ENCODE peak calls at places on chromosomes 6 and 20, in five cellular contexts. One of them, this sample, is unnamed.

GRCh38 chr20:57392512-57393271 is 1.5 kb downstream of the RBM38 start:
- DNase-seq in lung: no peak
- DNase-seq in AG04449: no peak
- DNase-seq in AG04450: no peak
- DNase-seq in fibroblast of the aortic adventitia: no peak
- DNase-seq in this sample: no peak

GRCh38 chr6:157099912-157100593 is 223.3 kb downstream of the TMEM242 start:
- DNase-seq in lung: no peak
- DNase-seq in AG04449: no peak
- DNase-seq in AG04450: no peak
- DNase-seq in fibroblast of the aortic adventitia: no peak
- DNase-seq in this sample: no peak

GRCh38 chr6:89615882-89616281 is 22.7 kb downstream of the LYRM2 start:
- DNase-seq in lung: no peak
- DNase-seq in AG04449: no peak
- DNase-seq in AG04450: no peak
- DNase-seq in fibroblast of the aortic adventitia: no peak
- DNase-seq in this sample: no peak

GRCh38 chr20:61067221-61067620 is 184.8 kb upstream of the CDH4 start:
- DNase-seq in lung: no peak
- DNase-seq in AG04449: no peak
- DNase-seq in AG04450: no peak
- DNase-seq in fibroblast of the aortic adventitia: no peak
- DNase-seq in this sample: no peak

GRCh38 chr6:135876048-135876447 is 24.5 kb downstream of the PDE7B start:
- DNase-seq in lung: no peak
- DNase-seq in AG04449: no peak
- DNase-seq in AG04450: no peak
- DNase-seq in fibroblast of the aortic adventitia: no peak
- DNase-seq in this sample: no peak

GRCh38 chr6:1554881-1555569 is 54.7 kb upstream of the FOXC1 start:
- DNase-seq in lung: peak; percentile 66
- DNase-seq in AG04449: no peak
- DNase-seq in AG04450: no peak
- DNase-seq in fibroblast of the aortic adventitia: peak; percentile 68
- DNase-seq in this sample: no peak

GRCh38 chr6:37005061-37005810 is at the start of gene FGD2:
- DNase-seq in lung: no peak
- DNase-seq in AG04449: no peak
- DNase-seq in AG04450: no peak
- DNase-seq in fibroblast of the aortic adventitia: no peak
- DNase-seq in this sample: no peak

GRCh38 chr6:119022796-119023195 is 55.7 kb downstream of the FAM184A start:
- DNase-seq in lung: no peak
- DNase-seq in AG04449: no peak
- DNase-seq in AG04450: no peak
- DNase-seq in fibroblast of the aortic adventitia: no peak
- DNase-seq in this sample: no peak

GRCh38 chr6:14117158-14118090 is at the start of gene CD83:
- DNase-seq in lung: peak; percentile 59
- DNase-seq in AG04449: no peak
- DNase-seq in AG04450: no peak
- DNase-seq in fibroblast of the aortic adventitia: peak; percentile 22
- DNase-seq in this sample: no peak

GRCh38 chr6:75480425-75480824 is 13.2 kb downstream of the FILIP1 start:
- DNase-seq in lung: no peak
- DNase-seq in AG04449: no peak
- DNase-seq in AG04450: no peak
- DNase-seq in fibroblast of the aortic adventitia: peak; percentile 47
- DNase-seq in this sample: no peak

GRCh38 chr6:5718231-5718947 is 288.3 kb downstream of the NRN1 start:
- DNase-seq in lung: no peak
- DNase-seq in AG04449: no peak
- DNase-seq in AG04450: no peak
- DNase-seq in fibroblast of the aortic adventitia: no peak
- DNase-seq in this sample: no peak
- TF ChIP-seq CTCF in lung: no peak
- TF ChIP-seq CTCF in AG04449: no peak
- TF ChIP-seq CTCF in AG04450: no peak
- TF ChIP-seq CTCF in fibroblast of the aortic adventitia: no peak
- TF ChIP-seq CTCF in this sample: no peak

GRCh38 chr20:45822863-45823262 is 4.2 kb downstream of the TNNC2 start:
- DNase-seq in lung: no peak
- DNase-seq in AG04449: no peak
- DNase-seq in AG04450: no peak
- DNase-seq in fibroblast of the aortic adventitia: no peak
- DNase-seq in this sample: no peak
- H3K4me3 ChIP-seq in lung: no peak overlapping the region
- H3K4me3 ChIP-seq in AG04449: peak overlapping the region; percentile 18
- H3K4me3 ChIP-seq in AG04450: peak overlapping the region; percentile 22
- H3K4me3 ChIP-seq in fibroblast of the aortic adventitia: no peak overlapping the region
- H3K4me3 ChIP-seq in this sample: peak overlapping the region; percentile 1

GRCh38 chr6:33846226-33846625 is 42.4 kb upstream of the MLN start:
- DNase-seq in lung: no peak
- DNase-seq in AG04449: no peak
- DNase-seq in AG04450: no peak
- DNase-seq in fibroblast of the aortic adventitia: no peak
- DNase-seq in this sample: no peak

GRCh38 chr6:33847078-33847477 is 43.3 kb upstream of the MLN start:
- DNase-seq in lung: no peak
- DNase-seq in AG04449: no peak
- DNase-seq in AG04450: no peak
- DNase-seq in fibroblast of the aortic adventitia: no peak
- DNase-seq in this sample: no peak

GRCh38 chr6:33843696-33844121 is 39.9 kb upstream of the MLN start:
- DNase-seq in lung: no peak
- DNase-seq in AG04449: no peak
- DNase-seq in AG04450: no peak
- DNase-seq in fibroblast of the aortic adventitia: no peak
- DNase-seq in this sample: no peak

GRCh38 chr6:33843086-33843695 is 39.4 kb upstream of the MLN start:
- DNase-seq in lung: no peak
- DNase-seq in AG04449: no peak
- DNase-seq in AG04450: no peak
- DNase-seq in fibroblast of the aortic adventitia: no peak
- DNase-seq in this sample: no peak

GRCh38 chr6:33845031-33845430 is 41.2 kb upstream of the MLN start:
- DNase-seq in lung: no peak
- DNase-seq in AG04449: no peak
- DNase-seq in AG04450: no peak
- DNase-seq in fibroblast of the aortic adventitia: no peak
- DNase-seq in this sample: no peak
- TF ChIP-seq CTCF in lung: no peak
- TF ChIP-seq CTCF in AG04449: no peak
- TF ChIP-seq CTCF in AG04450: no peak
- TF ChIP-seq CTCF in fibroblast of the aortic adventitia: no peak
- TF ChIP-seq CTCF in this sample: no peak

DNA sequence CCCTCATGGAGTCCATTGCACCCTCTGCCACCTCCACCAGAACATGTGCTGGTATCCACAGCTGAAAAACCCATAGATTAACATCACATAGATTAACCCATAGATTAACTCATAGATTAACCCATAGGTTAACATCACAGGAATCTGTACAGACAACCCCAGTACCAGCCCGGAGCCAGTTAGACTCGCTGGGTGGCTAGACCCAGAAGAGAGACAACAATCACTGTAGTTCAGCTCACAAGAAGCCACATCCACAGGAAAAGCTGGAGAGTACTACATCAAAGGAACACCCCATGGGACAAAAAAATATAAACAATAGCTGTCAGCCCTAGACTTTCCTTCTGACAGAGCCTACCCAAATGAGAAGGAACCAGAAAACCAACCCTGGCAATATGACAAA is 25.1 kb downstream of the SERPINB9 start:
- DNase-seq in lung: no peak
- DNase-seq in AG04449: no peak
- DNase-seq in AG04450: no peak
- DNase-seq in fibroblast of the aortic adventitia: no peak
- DNase-seq in this sample: no peak
- H3K4me3 ChIP-seq in lung: no peak overlapping the region
- H3K4me3 ChIP-seq in AG04449: no peak overlapping the region
- H3K4me3 ChIP-seq in AG04450: no peak overlapping the region
- H3K4me3 ChIP-seq in fibroblast of the aortic adventitia: no peak overlapping the region
- H3K4me3 ChIP-seq in this sample: no peak overlapping the region

DNA sequence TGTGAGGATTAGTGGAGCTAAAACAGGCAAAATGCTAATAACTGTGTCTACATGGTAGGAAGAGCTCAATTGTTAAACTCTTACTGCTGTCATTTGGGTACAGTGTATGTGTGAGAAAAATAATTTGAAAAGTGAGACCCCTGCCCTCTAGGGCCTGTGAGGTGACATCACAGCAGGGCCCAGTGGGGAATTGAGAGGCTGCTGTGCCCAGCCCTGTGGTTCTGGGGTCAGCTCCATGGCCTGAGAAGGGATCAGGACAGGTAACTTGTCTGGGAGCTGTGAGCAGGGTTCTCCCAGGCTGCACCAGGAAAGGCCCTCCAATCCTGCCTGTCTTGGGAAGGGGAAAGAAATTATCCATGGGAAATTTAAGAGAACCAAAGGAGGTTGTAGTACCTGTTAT is 1.3 kb downstream of the SIRPB1 start:
- DNase-seq in lung: no peak
- DNase-seq in AG04449: no peak
- DNase-seq in AG04450: no peak
- DNase-seq in fibroblast of the aortic adventitia: no peak
- DNase-seq in this sample: no peak
- TF ChIP-seq CTCF in lung: no peak
- TF ChIP-seq CTCF in AG04449: no peak
- TF ChIP-seq CTCF in AG04450: no peak
- TF ChIP-seq CTCF in fibroblast of the aortic adventitia: no peak
- TF ChIP-seq CTCF in this sample: no peak